ENCODE peak calls at places on chromosome 11, in five cellular contexts. One of them, this sample, is unnamed.

GRCh38 chr11:24142062-24142461 is 354.8 kb upstream of the LUZP2 start:
- DNase-seq in spleen: no peak
- DNase-seq in neural progenitor cell: no peak
- DNase-seq in foreskin fibroblast: no peak
- DNase-seq in HepG2: no peak
- DNase-seq in this sample: no peak

GRCh38 chr11:94473177-94473799 is 20.4 kb downstream of the MRE11 start:
- DNase-seq in neural progenitor cell: no peak
- DNase-seq in spleen: no peak
- DNase-seq in HepG2: no peak
- DNase-seq in foreskin fibroblast: no peak
- DNase-seq in this sample: no peak

GRCh38 chr11:118152020-118152551 is 537 bp downstream of the SCN4B start:
- DNase-seq in neural progenitor cell: no peak
- DNase-seq in foreskin fibroblast: no peak
- DNase-seq in spleen: no peak
- DNase-seq in HepG2: no peak
- DNase-seq in this sample: no peak

GRCh38 chr11:13717331-13717730 is 48.9 kb downstream of the FAR1 start:
- DNase-seq in neural progenitor cell: no peak
- DNase-seq in HepG2: no peak
- DNase-seq in spleen: no peak
- DNase-seq in foreskin fibroblast: peak
- DNase-seq in this sample: peak

GRCh38 chr11:129743029-129743846 is 72.4 kb upstream of the TMEM45B start:
- DNase-seq in foreskin fibroblast: no peak
- DNase-seq in neural progenitor cell: peak
- DNase-seq in spleen: peak
- DNase-seq in HepG2: no peak
- DNase-seq in this sample: no peak

GRCh38 chr11:57546869-57547518 is 9.6 kb downstream of the SMTNL1 start:
- DNase-seq in foreskin fibroblast: peak
- DNase-seq in HepG2: peak
- DNase-seq in spleen: no peak
- DNase-seq in neural progenitor cell: peak
- DNase-seq in this sample: peak

GRCh38 chr11:77381749-77382693 is 80.5 kb upstream of the GDPD4 start:
- DNase-seq in foreskin fibroblast: peak
- DNase-seq in neural progenitor cell: no peak
- DNase-seq in spleen: no peak
- DNase-seq in HepG2: no peak
- DNase-seq in this sample: no peak

GRCh38 chr11:62539238-62539925 is 7.2 kb downstream of the AHNAK start:
- DNase-seq in spleen: no peak
- DNase-seq in foreskin fibroblast: peak
- DNase-seq in neural progenitor cell: peak
- DNase-seq in HepG2: no peak
- DNase-seq in this sample: peak

GRCh38 chr11:9069256-9069655 is 22.1 kb downstream of the SCUBE2 start:
- DNase-seq in foreskin fibroblast: no peak
- DNase-seq in spleen: no peak
- DNase-seq in HepG2: no peak
- DNase-seq in neural progenitor cell: no peak
- DNase-seq in this sample: no peak

GRCh38 chr11:72683782-72684200 is 9.6 kb upstream of the PDE2A start:
- DNase-seq in neural progenitor cell: peak
- DNase-seq in foreskin fibroblast: no peak
- DNase-seq in HepG2: peak
- DNase-seq in spleen: peak
- DNase-seq in this sample: peak

GRCh38 chr11:130499828-130500227 is 51.4 kb downstream of the ADAMTS15 start:
- DNase-seq in spleen: no peak
- DNase-seq in neural progenitor cell: no peak
- DNase-seq in HepG2: no peak
- DNase-seq in foreskin fibroblast: no peak
- DNase-seq in this sample: peak

GRCh38 chr11:66789097-66789890 is 53.9 kb upstream of the RCE1 start:
- DNase-seq in neural progenitor cell: no peak
- DNase-seq in spleen: no peak
- DNase-seq in foreskin fibroblast: peak
- DNase-seq in HepG2: peak
- DNase-seq in this sample: no peak

GRCh38 chr11:130383363-130384168 is 44.8 kb downstream of the ADAMTS8 start:
- DNase-seq in spleen: no peak
- DNase-seq in HepG2: peak
- DNase-seq in neural progenitor cell: no peak
- DNase-seq in foreskin fibroblast: peak
- DNase-seq in this sample: no peak

GRCh38 chr11:111733009-111733408 is 33.2 kb downstream of the PPP2R1B start:
- DNase-seq in foreskin fibroblast: peak
- DNase-seq in HepG2: no peak
- DNase-seq in spleen: peak
- DNase-seq in neural progenitor cell: no peak
- DNase-seq in this sample: peak

GRCh38 chr11:55707029-55707428 is 45.0 kb downstream of the OR4C6 start:
- DNase-seq in HepG2: peak
- DNase-seq in foreskin fibroblast: peak
- DNase-seq in spleen: no peak
- DNase-seq in neural progenitor cell: peak
- DNase-seq in this sample: peak
- TF ChIP-seq CTCF in HepG2: peak
- TF ChIP-seq CTCF in foreskin fibroblast: peak
- TF ChIP-seq CTCF in spleen: no peak
- TF ChIP-seq CTCF in neural progenitor cell: peak
- TF ChIP-seq CTCF in this sample: peak

GRCh38 chr11:64000740-64001514 is 14.7 kb downstream of the OTUB1 start:
- DNase-seq in neural progenitor cell: peak
- DNase-seq in foreskin fibroblast: no peak
- DNase-seq in HepG2: no peak
- DNase-seq in spleen: no peak
- DNase-seq in this sample: no peak

GRCh38 chr11:64000026-64000739 is 13.9 kb downstream of the OTUB1 start:
- DNase-seq in spleen: peak
- DNase-seq in foreskin fibroblast: peak
- DNase-seq in neural progenitor cell: peak
- DNase-seq in HepG2: no peak
- DNase-seq in this sample: peak

GRCh38 chr11:63997801-63998332 is 11.6 kb downstream of the OTUB1 start:
- DNase-seq in HepG2: no peak
- DNase-seq in spleen: no peak
- DNase-seq in foreskin fibroblast: no peak
- DNase-seq in neural progenitor cell: no peak
- DNase-seq in this sample: no peak

GRCh38 chr11:63998558-63999348 is 12.5 kb downstream of the OTUB1 start:
- DNase-seq in HepG2: no peak
- DNase-seq in foreskin fibroblast: no peak
- DNase-seq in neural progenitor cell: peak
- DNase-seq in spleen: peak
- DNase-seq in this sample: peak

GRCh38 chr11:63999349-64000025 is 13.2 kb downstream of the OTUB1 start:
- DNase-seq in HepG2: no peak
- DNase-seq in foreskin fibroblast: peak
- DNase-seq in spleen: peak
- DNase-seq in neural progenitor cell: peak
- DNase-seq in this sample: peak
- H3K4me3 ChIP-seq in HepG2: no peak
- H3K4me3 ChIP-seq in foreskin fibroblast: no peak
- H3K4me3 ChIP-seq in spleen: peak
- H3K4me3 ChIP-seq in neural progenitor cell: peak
- H3K4me3 ChIP-seq in this sample: no peak

GRCh38 chr11:69640995-69641581 is at the start of gene CCND1:
- DNase-seq in HepG2: peak
- DNase-seq in spleen: peak
- DNase-seq in neural progenitor cell: peak
- DNase-seq in foreskin fibroblast: peak
- DNase-seq in this sample: peak

GRCh38 chr11:69641681-69642548 is 959 bp downstream of the CCND1 start:
- DNase-seq in spleen: peak
- DNase-seq in HepG2: no peak
- DNase-seq in neural progenitor cell: peak
- DNase-seq in foreskin fibroblast: no peak
- DNase-seq in this sample: no peak

GRCh38 chr11:69643646-69644045 is 2.7 kb downstream of the CCND1 start:
- DNase-seq in neural progenitor cell: no peak
- DNase-seq in foreskin fibroblast: no peak
- DNase-seq in HepG2: no peak
- DNase-seq in spleen: no peak
- DNase-seq in this sample: no peak

GRCh38 chr11:69642913-69643632 is 2.1 kb downstream of the CCND1 start:
- DNase-seq in foreskin fibroblast: peak
- DNase-seq in neural progenitor cell: peak
- DNase-seq in spleen: peak
- DNase-seq in HepG2: peak
- DNase-seq in this sample: peak

GRCh38 chr11:69642549-69642912 is 1.6 kb downstream of the CCND1 start:
- DNase-seq in foreskin fibroblast: no peak
- DNase-seq in HepG2: no peak
- DNase-seq in neural progenitor cell: peak
- DNase-seq in spleen: peak
- DNase-seq in this sample: no peak
- TF ChIP-seq CTCF in foreskin fibroblast: no peak
- TF ChIP-seq CTCF in HepG2: no peak
- TF ChIP-seq CTCF in neural progenitor cell: no peak
- TF ChIP-seq CTCF in spleen: no peak
- TF ChIP-seq CTCF in this sample: no peak

GRCh38 chr11:47353978-47354774 is 1.7 kb upstream of the MYBPC3 start:
- DNase-seq in spleen: no peak
- DNase-seq in HepG2: no peak
- DNase-seq in neural progenitor cell: no peak
- DNase-seq in foreskin fibroblast: no peak
- DNase-seq in this sample: no peak
- H3K4me3 ChIP-seq in spleen: no peak
- H3K4me3 ChIP-seq in HepG2: peak
- H3K4me3 ChIP-seq in neural progenitor cell: no peak
- H3K4me3 ChIP-seq in foreskin fibroblast: no peak
- H3K4me3 ChIP-seq in this sample: no peak

GRCh38 chr11:64400096-64400495 is 41.1 kb downstream of the RPS6KA4 start:
- DNase-seq in spleen: no peak
- DNase-seq in neural progenitor cell: no peak
- DNase-seq in foreskin fibroblast: no peak
- DNase-seq in HepG2: no peak
- DNase-seq in this sample: peak
- TF ChIP-seq CTCF in spleen: no peak
- TF ChIP-seq CTCF in neural progenitor cell: no peak
- TF ChIP-seq CTCF in foreskin fibroblast: no peak
- TF ChIP-seq CTCF in HepG2: no peak
- TF ChIP-seq CTCF in this sample: no peak

This sample was measured in epithelial cell of esophagus.